ENCODE peak calls at places on chromosomes 5 and 9, in six cellular contexts. E is A549, N is cardiac muscle cell, B is neural progenitor cell, L is keratinocyte, Z is IMR-90. Q is an unnamed sample.

GRCh38 chr5:56168066-56168478 is 65.1 kb downstream of the ANKRD55 start:
- DNase-seq in E (no peak), L (no peak), Z (peak; percentile 78), N (no peak), B (no peak), Q (no peak)

GRCh38 chr5:124079062-124079461 is 567.1 kb downstream of the CSNK1G3 start:
- DNase-seq in Z (no peak), N (no peak), B (no peak), E (no peak), L (no peak), Q (no peak)

GRCh38 chr9:27749838-27750237 is 176.6 kb upstream of the C9orf72 start:
- DNase-seq in L (no peak), Z (no peak), B (no peak), E (no peak), N (no peak), Q (no peak)

GRCh38 chr9:81690251-81690851 is 1.0 kb upstream of the TLE1 start:
- DNase-seq in N (no peak), E (peak; percentile 59), Z (peak; percentile 27), B (peak; percentile 41), L (peak; percentile 46), Q (no peak)

GRCh38 chr9:78557540-78557939 is 260.6 kb downstream of the PSAT1 start:
- DNase-seq in Z (peak; percentile 14), L (no peak), B (no peak), E (no peak), N (no peak), Q (no peak)

GRCh38 chr5:86716121-86716520 is 98.4 kb downstream of the COX7C start:
- DNase-seq in Z (no peak), B (peak; percentile 8), E (no peak), L (no peak), N (no peak), Q (no peak)

GRCh38 chr9:121857941-121858340 is 206.5 kb downstream of the DAB2IP start:
- DNase-seq in Z (no peak), L (no peak), E (no peak), N (no peak), B (no peak), Q (no peak)

GRCh38 chr5:181186902-181187499 is 18.0 kb downstream of the TRIM7 start:
- DNase-seq in N (no peak), E (peak; percentile 67), B (no peak), Z (no peak), L (no peak), Q (no peak)

GRCh38 chr9:76900884-76901440 is 5.0 kb downstream of the PRUNE2 start:
- DNase-seq in B (no peak), Z (no peak), E (no peak), L (no peak), N (no peak), Q (no peak)

GRCh38 chr9:15277400-15278137 is 29.4 kb downstream of the TTC39B start:
- DNase-seq in N (no peak), E (peak; percentile 22), B (peak; percentile 23), L (no peak), Z (peak; percentile 25), Q (no peak)

GRCh38 chr5:32677023-32677422 is 34.1 kb upstream of the NPR3 start:
- DNase-seq in E (no peak), Z (no peak), N (no peak), L (no peak), B (no peak), Q (no peak)

GRCh38 chr5:61082516-61083280 is 79.6 kb downstream of the SMIM15 start:
- DNase-seq in B (no peak), Z (peak; percentile 39), L (no peak), E (no peak), N (no peak), Q (no peak)

GRCh38 chr9:127407505-127407868 is 10.5 kb downstream of the SLC2A8 start:
- DNase-seq in Z (no peak), E (no peak), N (no peak), B (no peak), L (no peak), Q (no peak)

GRCh38 chr5:42120071-42120470 is 195.0 kb downstream of the FBXO4 start:
- DNase-seq in B (no peak), E (no peak), Z (no peak), N (no peak), L (no peak), Q (no peak)

GRCh38 chr5:121138495-121138907 is 674.4 kb downstream of the PRR16 start:
- DNase-seq in L (no peak), E (no peak), N (no peak), Z (no peak), B (no peak), Q (no peak)

GRCh38 chr9:135612437-135612836 is 26.9 kb downstream of the GLT6D1 start:
- DNase-seq in Z (no peak), L (no peak), N (no peak), E (no peak), B (no peak), Q (no peak)

GRCh38 chr5:42970636-42971559 is 69.2 kb downstream of the ANXA2R start:
- DNase-seq in N (no peak), L (no peak), Z (no peak), E (peak; percentile 48), B (peak; percentile 18), Q (no peak)

GRCh38 chr9:121278535-121279169 is 10.7 kb downstream of the GSN start:
- DNase-seq in E (peak; percentile 75), Z (peak; percentile 99), L (peak; percentile 66), B (peak; percentile 67), N (peak; percentile 54), Q (peak; percentile 50)

GRCh38 chr5:66284588-66285342 is 140.7 kb downstream of the SREK1 start:
- DNase-seq in Z (no peak), B (no peak), L (no peak), E (no peak), N (no peak), Q (no peak)

GRCh38 chr5:115179959-115180709 is 10.4 kb upstream of the TRIM36 start:
- DNase-seq in B (peak; percentile 92), E (peak; percentile 19), L (no peak), N (peak; percentile 70), Z (peak; percentile 4), Q (no peak)

GRCh38 chr9:20426019-20426418 is 196.3 kb downstream of the MLLT3 start:
- DNase-seq in L (no peak), E (no peak), Z (no peak), B (no peak), N (no peak), Q (no peak)

GRCh38 chr9:98991981-98992884 is 48.5 kb downstream of the COL15A1 start:
- DNase-seq in E (no peak), L (no peak), B (no peak), N (no peak), Z (no peak), Q (no peak)

GRCh38 chr9:29176786-29177185 is 1603.5 kb upstream of the C9orf72 start:
- DNase-seq in Z (no peak), N (no peak), B (no peak), E (no peak), L (no peak), Q (no peak)

GRCh38 chr5:36496471-36496870 is 109.9 kb upstream of the SLC1A3 start:
- DNase-seq in N (no peak), Z (no peak), B (no peak), E (no peak), L (no peak), Q (no peak)

GRCh38 chr9:91060520-91061343 is 259.1 kb downstream of the SYK start:
- DNase-seq in Z (peak; percentile 99), B (no peak), N (no peak), L (no peak), E (peak; percentile 91), Q (no peak)

GRCh38 chr5:125042243-125042887 is 295.9 kb upstream of the ZNF608 start:
- DNase-seq in Z (peak; percentile 74), B (no peak), E (no peak), N (no peak), L (no peak), Q (no peak)

DNA sequence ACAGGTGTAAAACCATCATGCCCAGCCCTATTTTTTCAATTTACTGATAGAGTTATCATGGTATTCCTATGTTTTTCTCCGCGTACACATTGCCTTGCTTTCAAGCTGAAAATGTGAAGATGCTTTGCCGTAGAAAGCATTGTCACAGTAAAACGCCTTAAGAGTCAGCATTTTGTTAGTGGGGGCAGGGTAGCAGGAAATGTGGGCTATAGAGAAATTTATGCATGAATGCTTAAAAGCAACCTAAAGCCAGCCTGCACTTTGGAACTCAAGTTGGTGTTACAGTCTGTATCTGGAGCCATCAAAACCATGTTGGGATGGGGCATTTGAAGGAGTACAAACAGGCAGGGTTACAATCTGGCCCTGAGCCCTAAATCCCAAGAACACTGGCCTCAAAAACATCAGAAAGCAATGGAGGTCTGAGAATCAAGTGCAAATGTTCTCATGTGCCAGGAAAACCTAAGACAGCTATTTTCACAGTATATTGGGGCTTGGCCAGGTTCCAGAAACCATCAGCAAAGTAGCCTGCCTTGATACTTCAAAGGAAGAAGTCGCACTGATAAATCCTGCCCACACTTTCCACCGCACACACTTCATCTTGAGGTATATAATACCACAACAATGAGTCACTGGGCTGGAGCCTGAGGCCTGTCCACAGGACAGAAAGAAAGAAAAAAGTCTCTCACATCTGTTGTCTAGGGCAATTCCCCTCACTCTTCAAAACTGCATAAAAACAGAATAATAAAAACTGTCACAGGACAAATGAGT is 313.8 kb downstream of the ENC1 start:
- DNase-seq in B (no peak), N (peak; percentile 67), L (peak; percentile 91), E (peak; percentile 80), Z (peak; percentile 96), Q (no peak)
- H3K27ac ChIP-seq in B (no peak overlapping the region), N (no peak overlapping the region), L (peak overlapping the region; percentile 34), E (peak overlapping the region; percentile 72), Z (no peak overlapping the region), Q (no peak overlapping the region)

DNA sequence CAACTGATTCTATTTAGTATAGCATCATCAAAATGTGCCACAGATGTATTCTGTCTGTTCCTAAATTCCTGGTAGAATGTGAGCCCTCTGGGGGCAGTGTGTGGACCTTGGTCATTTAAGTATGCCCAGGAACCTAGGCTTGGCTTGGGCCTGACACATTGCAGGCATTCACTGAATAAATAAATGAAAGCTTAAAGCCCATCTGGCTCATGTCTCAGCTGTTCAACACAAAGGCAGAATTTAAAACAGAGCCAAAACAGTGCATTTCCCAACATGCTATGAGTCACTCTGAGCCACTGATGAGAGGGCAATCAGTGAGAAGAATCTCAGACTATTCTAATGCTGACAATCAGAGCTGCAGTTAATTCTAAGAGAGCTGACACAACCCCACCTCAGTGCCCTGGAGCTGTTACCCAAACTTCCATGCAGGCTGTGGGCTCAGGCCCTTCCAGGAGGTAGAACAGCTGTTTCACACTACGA is 8.1 kb downstream of the FAM193B start:
- DNase-seq in B (no peak), E (peak; percentile 68), L (peak; percentile 82), Z (peak; percentile 99), N (no peak), Q (peak; percentile 65)
- TF ChIP-seq CTCF in B (no peak), E (peak; percentile 18), L (no peak), Z (peak; percentile 35), N (peak; percentile 10), Q (no peak)

GRCh38 chr5:82276800-82277612 is 1.1 kb downstream of the RPS23 start:
- DNase-seq in Z (no peak), N (no peak), L (no peak), E (no peak), B (no peak), Q (no peak)
- H3K27ac ChIP-seq in Z (no peak overlapping the region), N (peak overlapping the region; percentile 82), L (peak overlapping the region; percentile 93), E (peak overlapping the region; percentile 96), B (peak overlapping the region; percentile 73), Q (peak overlapping the region; percentile 52)

DNA sequence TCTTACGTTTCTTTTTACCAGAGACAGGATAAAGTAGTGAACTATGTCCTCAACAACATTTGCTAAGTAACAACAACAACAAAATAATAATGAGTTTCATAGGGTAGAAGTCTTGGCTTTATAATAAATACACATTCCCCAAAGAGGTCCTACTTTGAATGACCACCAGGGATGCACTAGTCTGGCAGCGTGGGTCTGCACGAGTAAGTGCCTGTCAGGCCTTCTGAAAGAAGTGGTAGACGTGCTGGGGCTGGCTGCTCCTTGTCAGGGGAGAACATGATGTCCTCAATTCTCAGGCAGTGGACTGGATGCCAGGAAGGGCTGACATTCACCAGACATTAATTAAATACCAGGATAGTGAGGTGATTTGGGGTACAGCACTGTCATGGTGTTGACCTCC is 331.1 kb downstream of the TMEM38B start:
- DNase-seq in E (peak; percentile 4), B (peak; percentile 41), N (peak; percentile 74), L (no peak), Z (no peak), Q (no peak)
- TF ChIP-seq CTCF in E (no peak), B (peak; percentile 42), N (no peak), L (peak; percentile 24), Z (no peak), Q (no peak)